ENCODE peak calls at places on chromosomes 5 and 9, in seven cellular contexts. H, X, U, G, P, I and O are unnamed samples.

GRCh38 chr5:127804886-127805426 is 101.8 kb downstream of the CCDC192 start:
- DNase-seq in H (no peak), P (no peak), I (no peak), X (no peak), G (no peak), U (no peak), O (no peak)

GRCh38 chr5:151107738-151108520 is 27.1 kb upstream of the TNIP1 start:
- DNase-seq in H (no peak), I (no peak), G (no peak), U (no peak), X (peak; percentile 53), P (no peak), O (no peak)

GRCh38 chr9:91100878-91101450 is 260.8 kb downstream of the AUH start:
- DNase-seq in H (no peak), X (no peak), I (no peak), G (no peak), P (no peak), U (no peak), O (no peak)

GRCh38 chr9:96460470-96460869 is 10.5 kb downstream of the HABP4 start:
- DNase-seq in U (no peak), X (no peak), P (no peak), H (no peak), I (no peak), G (no peak), O (no peak)

GRCh38 chr5:476102-476813 is 33.3 kb downstream of the EXOC3 start:
- DNase-seq in X (no peak), I (no peak), H (no peak), P (no peak), U (no peak), G (no peak), O (no peak)

GRCh38 chr5:149550267-149550582 is 1.0 kb downstream of the CSNK1A1 start:
- DNase-seq in U (no peak), P (no peak), G (peak; percentile 21), H (no peak), I (no peak), X (peak; percentile 51), O (no peak)

GRCh38 chr5:8362507-8362906 is 493.6 kb downstream of the MTRR start:
- DNase-seq in I (no peak), H (no peak), P (no peak), X (peak; percentile 56), U (no peak), G (no peak), O (no peak)

GRCh38 chr5:120901199-120901598 is 437.1 kb downstream of the PRR16 start:
- DNase-seq in H (no peak), X (peak; percentile 39), P (no peak), U (no peak), I (no peak), G (no peak), O (no peak)

GRCh38 chr9:95360866-95361265 is 43.4 kb upstream of the FANCC start:
- DNase-seq in X (no peak), U (no peak), H (no peak), G (no peak), I (peak; percentile 79), P (peak; percentile 76), O (no peak)

GRCh38 chr5:606061-606460 is 6.1 kb upstream of the CEP72 start:
- DNase-seq in X (no peak), I (no peak), P (no peak), G (no peak), H (no peak), U (no peak), O (no peak)

GRCh38 chr5:40288791-40289475 is 390.8 kb upstream of the PTGER4 start:
- DNase-seq in I (no peak), G (no peak), U (no peak), H (no peak), P (peak; percentile 11), X (no peak), O (no peak)
- TF ChIP-seq CTCF in I (no peak), G (no peak), U (no peak), H (no peak), P (peak; percentile 45), X (no peak), O (no peak)

DNA sequence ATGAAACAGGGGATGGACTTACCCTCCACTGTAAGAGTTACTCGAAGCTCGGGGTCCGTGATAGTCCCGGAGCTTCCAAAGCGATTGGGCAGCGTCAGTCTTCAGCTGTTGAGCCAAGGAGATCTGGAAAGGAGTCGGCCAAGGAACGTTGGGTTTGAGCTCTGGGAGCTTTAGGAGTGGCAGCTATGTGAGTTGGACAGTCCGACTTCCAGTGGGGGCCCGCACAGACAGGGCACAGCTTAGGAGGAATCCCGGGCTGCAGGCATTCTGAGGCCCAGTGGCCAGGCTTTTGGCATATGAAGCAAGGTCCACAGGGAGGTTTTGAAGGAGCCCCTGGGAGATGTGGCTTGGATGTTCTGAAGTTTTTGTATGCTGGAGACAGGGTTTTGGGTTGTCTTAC is 72.7 kb downstream of the PHAX start:
- DNase-seq in H (no peak), P (no peak), G (no peak), X (no peak), U (no peak), I (no peak), O (no peak)
- TF ChIP-seq EZH2phosphoT487 in H (no peak), P (no peak), G (no peak), X (no peak), U (no peak), I (no peak), O (no peak)

GRCh38 chr5:72296251-72296650 is 23.8 kb downstream of the MRPS27 start:
- DNase-seq in H (peak; percentile 29), X (no peak), U (no peak), P (no peak), I (no peak), G (no peak), O (no peak)
- H3K27ac ChIP-seq in H (peak overlapping the region; percentile 86), X (no peak overlapping the region), U (no peak overlapping the region), P (peak overlapping the region; percentile 39), I (no peak overlapping the region), G (no peak overlapping the region), O (peak overlapping the region; percentile 46)

DNA sequence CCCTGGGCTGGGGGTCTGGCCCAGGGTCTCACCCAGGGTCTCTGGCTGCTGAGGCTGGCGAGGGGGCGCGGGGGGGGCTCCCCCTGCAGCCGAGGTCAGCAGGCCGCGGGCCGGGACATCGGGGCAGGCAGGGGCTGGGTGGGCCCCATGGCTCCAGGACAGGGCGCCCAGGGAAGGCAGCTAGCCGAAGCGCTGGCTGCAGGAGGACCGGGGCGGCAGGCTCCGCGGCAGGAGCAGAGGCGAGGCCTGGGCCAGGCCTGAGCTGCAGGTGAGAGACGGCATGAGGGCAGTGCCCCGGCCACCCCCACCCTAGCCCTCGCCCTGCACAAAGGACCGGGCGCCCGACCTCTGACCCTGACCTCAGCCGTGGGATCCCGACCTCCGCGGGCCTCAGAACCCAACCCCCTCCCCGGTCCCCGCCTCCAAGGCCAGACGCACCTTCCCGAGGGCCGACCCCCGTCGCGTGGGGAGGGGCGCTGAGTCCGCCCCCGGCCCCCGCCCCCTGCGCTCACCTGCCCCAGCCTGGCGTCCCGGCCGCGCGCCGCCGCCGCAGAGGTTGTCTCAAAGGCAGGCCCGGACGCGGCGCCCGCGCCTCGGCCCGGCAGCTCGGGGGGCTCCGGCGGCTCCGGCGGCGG is 446 bp downstream of the RNF208 start:
- DNase-seq in P (peak; percentile 47), X (no peak), U (no peak), I (peak; percentile 63), G (no peak), H (no peak), O (no peak)
- TF ChIP-seq CTCF in P (no peak), X (no peak), U (no peak), I (no peak), G (no peak), H (no peak), O (no peak)